ENCODE peak calls at places on chromosomes 13 and 19, in five cellular contexts. L, P, X, N and G are unnamed samples.

GRCh38 chr13:56735537-56735942 is 405.2 kb upstream of the PRR20A start:
- DNase-seq in L (no peak), P (no peak), X (no peak), N (no peak), G (no peak)

GRCh38 chr13:76754414-76754813 is 131.8 kb downstream of the KCTD12 start:
- DNase-seq in L (no peak), P (no peak), X (peak; percentile 58), N (no peak), G (no peak)

GRCh38 chr13:110616103-110617101 is 1.1 kb downstream of the NAXD start:
- DNase-seq in L (peak; percentile 77), P (peak; percentile 65), X (peak; percentile 82), N (no peak), G (no peak)

GRCh38 chr19:36136975-36137686 is 2.7 kb upstream of the CAPNS1 start:
- DNase-seq in L (peak; percentile 90), P (no peak), X (peak; percentile 87), N (no peak), G (no peak)

GRCh38 chr13:72952529-72953141 is 106.2 kb upstream of the KLF5 start:
- DNase-seq in L (no peak), P (no peak), X (no peak), N (no peak), G (no peak)

GRCh38 chr19:3463039-3463958 is 17.0 kb downstream of the SMIM24 start:
- DNase-seq in L (no peak), P (no peak), X (no peak), N (no peak), G (no peak)

GRCh38 chr13:42116225-42116624 is 67.8 kb downstream of the DGKH start:
- DNase-seq in L (no peak), P (no peak), X (no peak), N (no peak), G (no peak)

GRCh38 chr19:15673176-15673654 is 328 bp downstream of the CYP4F12 start:
- DNase-seq in L (no peak), P (peak; percentile 21), X (no peak), N (no peak), G (no peak)

GRCh38 chr13:23652909-23653726 is 82.9 kb downstream of the TNFRSF19 start:
- DNase-seq in L (no peak), P (no peak), X (peak; percentile 71), N (no peak), G (no peak)

GRCh38 chr19:39246951-39247669 is 1.5 kb downstream of the IFNL4 start:
- DNase-seq in L (no peak), P (no peak), X (peak; percentile 34), N (no peak), G (no peak)

GRCh38 chr13:51814825-51815650 is 11.1 kb upstream of the DHRS12 start:
- DNase-seq in L (no peak), P (peak; percentile 44), X (peak; percentile 74), N (no peak), G (no peak)

GRCh38 chr19:52094526-52094925 is 1.0 kb downstream of the ZNF841 start:
- DNase-seq in L (no peak), P (no peak), X (no peak), N (no peak), G (no peak)

GRCh38 chr19:47381653-47382279 is 32.7 kb downstream of the DHX34 start:
- DNase-seq in L (no peak), P (no peak), X (no peak), N (no peak), G (no peak)

GRCh38 chr19:44951179-44952159 is 3.7 kb upstream of the CLPTM1 start:
- DNase-seq in L (peak; percentile 71), P (peak; percentile 55), X (peak; percentile 88), N (peak; percentile 68), G (no peak)

GRCh38 chr13:30690282-30691188 is 44.8 kb upstream of the ALOX5AP start:
- DNase-seq in L (peak; percentile 81), P (no peak), X (peak; percentile 98), N (no peak), G (peak; percentile 83)

GRCh38 chr13:112032186-112032835 is 34.6 kb upstream of the SOX1 start:
- DNase-seq in L (no peak), P (no peak), X (peak; percentile 4), N (no peak), G (no peak)

GRCh38 chr13:83221813-83222241 is 660.4 kb downstream of the SLITRK1 start:
- DNase-seq in L (no peak), P (no peak), X (peak; percentile 85), N (no peak), G (peak; percentile 72)

GRCh38 chr13:79525458-79525857 is 44.5 kb downstream of the NDFIP2 start:
- DNase-seq in L (no peak), P (no peak), X (no peak), N (no peak), G (no peak)

GRCh38 chr19:33379151-33379829 is 5.8 kb downstream of the CEBPG start:
- DNase-seq in L (no peak), P (no peak), X (no peak), N (no peak), G (no peak)

GRCh38 chr19:50728084-50728737 is 5.0 kb downstream of the CLEC11A start:
- DNase-seq in L (no peak), P (peak; percentile 87), X (peak; percentile 93), N (no peak), G (no peak)

GRCh38 chr13:33284916-33285315 is 639 bp downstream of the STARD13 start:
- DNase-seq in L (no peak), P (no peak), X (no peak), N (no peak), G (no peak)

GRCh38 chr19:48419158-48419920 is 25.9 kb downstream of the GRIN2D start:
- DNase-seq in L (no peak), P (peak; percentile 44), X (peak; percentile 65), N (no peak), G (no peak)

GRCh38 chr13:47835470-47836228 is 165.4 kb downstream of the SUCLA2 start:
- DNase-seq in L (no peak), P (no peak), X (peak; percentile 6), N (no peak), G (no peak)
- H3K4me3 ChIP-seq in L (no peak overlapping the region), P (no peak overlapping the region), X (no peak overlapping the region), N (no peak overlapping the region), G (no peak overlapping the region)

GRCh38 chr19:10412257-10412977 is 7.9 kb upstream of the PDE4A start:
- DNase-seq in L (no peak), P (no peak), X (no peak), N (no peak), G (no peak)
- H3K4me3 ChIP-seq in L (no peak overlapping the region), P (no peak overlapping the region), X (no peak overlapping the region), N (no peak overlapping the region), G (no peak overlapping the region)

GRCh38 chr13:27182054-27182453 is 10.4 kb upstream of the USP12 start:
- DNase-seq in L (no peak), P (no peak), X (no peak), N (no peak), G (no peak)

GRCh38 chr13:27177852-27178251 is 6.2 kb upstream of the USP12 start:
- DNase-seq in L (no peak), P (no peak), X (no peak), N (no peak), G (no peak)

GRCh38 chr13:27183561-27184147 is 12.0 kb upstream of the USP12 start:
- DNase-seq in L (no peak), P (no peak), X (peak; percentile 63), N (no peak), G (no peak)

GRCh38 chr13:27186295-27186694 is 14.7 kb upstream of the USP12 start:
- DNase-seq in L (no peak), P (no peak), X (no peak), N (no peak), G (no peak)

GRCh38 chr13:27182844-27183497 is 11.4 kb upstream of the USP12 start:
- DNase-seq in L (peak; percentile 85), P (no peak), X (peak; percentile 96), N (no peak), G (peak; percentile 69)
- H3K4me3 ChIP-seq in L (peak overlapping the region; percentile 11), P (no peak overlapping the region), X (no peak overlapping the region), N (no peak overlapping the region), G (no peak overlapping the region)

GRCh38 chr19:8320564-8321066 is 560 bp downstream of the NDUFA7 start:
- DNase-seq in L (no peak), P (no peak), X (no peak), N (no peak), G (no peak)
- H3K4me3 ChIP-seq in L (peak overlapping the region; percentile 98), P (peak overlapping the region; percentile 80), X (peak overlapping the region; percentile 100), N (peak overlapping the region; percentile 89), G (peak overlapping the region; percentile 62)

GRCh38 chr13:66264976-66265375 is 965.2 kb downstream of the PCDH9 start:
- DNase-seq in L (no peak), P (no peak), X (peak; percentile 4), N (no peak), G (no peak)
- H3K4me3 ChIP-seq in L (no peak overlapping the region), P (no peak overlapping the region), X (no peak overlapping the region), N (no peak overlapping the region), G (no peak overlapping the region)

GRCh38 chr19:57477191-57478008 is at the start of gene ZNF772:
- DNase-seq in L (peak; percentile 89), P (peak; percentile 87), X (peak; percentile 97), N (peak; percentile 91), G (peak; percentile 85)

GRCh38 chr19:57473646-57474045 is 3.7 kb downstream of the ZNF772 start:
- DNase-seq in L (no peak), P (no peak), X (no peak), N (no peak), G (no peak)
- H3K4me3 ChIP-seq in L (no peak overlapping the region), P (no peak overlapping the region), X (no peak overlapping the region), N (no peak overlapping the region), G (no peak overlapping the region)

DNA sequence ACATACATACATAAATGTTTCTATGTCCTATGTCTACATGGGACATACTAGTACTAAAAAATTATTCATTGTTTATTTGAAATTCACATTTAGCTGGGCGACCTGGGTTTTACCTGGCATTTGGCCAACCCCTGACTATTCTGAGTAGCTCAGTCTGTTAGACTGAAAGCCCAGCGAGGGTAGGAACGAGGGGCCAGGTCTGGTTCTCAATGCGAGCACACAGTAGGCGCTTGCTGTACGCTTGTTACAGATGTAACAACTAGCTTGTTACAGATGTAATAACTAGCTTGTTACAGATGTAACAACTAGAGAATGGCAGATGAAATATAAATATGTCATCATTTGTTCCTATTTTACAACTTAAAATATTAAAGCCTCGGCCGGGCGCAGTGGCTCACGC is 920 bp upstream of the ANO8 start:
- DNase-seq in L (no peak), P (no peak), X (no peak), N (no peak), G (no peak)
- H3K4me3 ChIP-seq in L (no peak overlapping the region), P (peak overlapping the region; percentile 63), X (peak overlapping the region; percentile 69), N (no peak overlapping the region), G (no peak overlapping the region)

DNA sequence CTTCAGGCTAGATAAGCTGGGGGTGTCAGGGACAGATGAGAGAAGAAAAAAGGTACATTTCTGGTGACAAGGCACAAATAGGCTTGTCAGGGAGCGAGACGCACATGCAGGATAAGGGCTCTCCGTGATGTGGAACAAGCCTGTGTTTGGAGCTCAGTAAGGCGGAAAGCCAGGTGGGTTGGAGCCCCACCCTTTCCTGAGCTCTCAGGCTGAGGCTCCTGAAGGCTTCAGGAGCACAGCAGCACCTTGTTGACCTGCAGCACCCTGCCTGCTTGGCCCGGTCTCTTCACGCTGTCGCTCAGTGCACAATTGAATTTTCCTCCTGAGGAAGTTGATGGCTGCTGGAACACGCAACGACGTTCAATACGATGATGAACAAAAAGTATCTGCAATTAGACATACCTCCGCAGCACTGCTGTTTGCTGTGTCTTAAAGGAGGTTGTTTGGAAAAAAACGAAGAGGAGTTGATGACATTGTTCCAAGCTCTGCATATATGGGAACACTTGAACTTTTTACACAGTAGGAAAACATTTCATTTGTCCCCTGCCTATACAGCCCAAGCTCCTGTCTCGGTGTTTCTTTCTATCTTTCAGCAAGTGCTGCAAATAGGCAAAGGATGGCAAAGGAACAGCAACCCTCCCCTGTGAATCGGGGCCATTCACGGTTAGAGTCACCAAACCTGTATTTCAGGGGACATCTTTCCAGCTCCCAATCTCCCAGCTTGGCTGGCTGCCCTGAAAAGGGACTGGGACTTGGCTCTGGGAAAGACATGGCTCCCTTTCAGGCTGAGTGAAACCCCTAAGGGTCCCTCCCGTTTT is 29.5 kb downstream of the SERP2 start:
- DNase-seq in L (no peak), P (no peak), X (no peak), N (no peak), G (no peak)
- H3K4me3 ChIP-seq in L (no peak overlapping the region), P (no peak overlapping the region), X (no peak overlapping the region), N (no peak overlapping the region), G (no peak overlapping the region)